ENCODE peak calls at places on chromosomes 7 and 10, in eight cellular contexts. A, H, P, B, Y, I, Q and Z are unnamed samples.

GRCh38 chr7:130566168-130566897 is 74.4 kb downstream of the MEST start:
- DNase-seq in A (no peak), H (no peak), P (no peak), B (no peak), Y (no peak), I (no peak), Q (no peak), Z (no peak)

GRCh38 chr7:22356010-22356854 is 722 bp downstream of the RAPGEF5 start:
- DNase-seq in A (no peak), H (peak), P (no peak), B (no peak), Y (no peak), I (no peak), Q (no peak), Z (peak)

GRCh38 chr10:48976208-48976607 is 36.6 kb upstream of the LRRC18 start:
- DNase-seq in A (no peak), H (peak), P (no peak), B (no peak), Y (peak), I (peak), Q (no peak), Z (no peak)

GRCh38 chr7:31007634-31008033 is 43.9 kb downstream of the GHRHR start:
- DNase-seq in A (no peak), H (no peak), P (no peak), B (no peak), Y (no peak), I (no peak), Q (no peak), Z (no peak)

GRCh38 chr10:2205406-2205805 is 468.1 kb upstream of the ADARB2 start:
- DNase-seq in A (no peak), H (no peak), P (no peak), B (no peak), Y (no peak), I (no peak), Q (no peak), Z (no peak)

GRCh38 chr7:3067193-3067592 is 23.5 kb upstream of the CARD11 start:
- DNase-seq in A (no peak), H (no peak), P (no peak), B (peak), Y (no peak), I (no peak), Q (no peak), Z (no peak)

GRCh38 chr10:11719496-11719895 is 22.7 kb upstream of the ECHDC3 start:
- DNase-seq in A (no peak), H (no peak), P (no peak), B (no peak), Y (no peak), I (no peak), Q (no peak), Z (no peak)

GRCh38 chr7:35702541-35702940 is 7.6 kb upstream of the HERPUD2 start:
- DNase-seq in A (no peak), H (no peak), P (no peak), B (no peak), Y (no peak), I (no peak), Q (no peak), Z (no peak)

GRCh38 chr10:122062831-122063674 is 74.1 kb downstream of the TACC2 start:
- DNase-seq in A (peak), H (peak), P (peak), B (no peak), Y (peak), I (peak), Q (peak), Z (peak)

GRCh38 chr7:15485431-15485830 is 76.4 kb downstream of the AGMO start:
- DNase-seq in A (no peak), H (no peak), P (no peak), B (no peak), Y (no peak), I (no peak), Q (no peak), Z (no peak)

GRCh38 chr10:16520900-16521299 is 779 bp downstream of the C1QL3 start:
- DNase-seq in A (no peak), H (peak), P (peak), B (peak), Y (peak), I (peak), Q (no peak), Z (no peak)

GRCh38 chr7:44736896-44737295 is 11.8 kb upstream of the ZMIZ2 start:
- DNase-seq in A (no peak), H (no peak), P (no peak), B (no peak), Y (no peak), I (no peak), Q (no peak), Z (no peak)

GRCh38 chr7:32279500-32279899 is 209.3 kb upstream of the PDE1C start:
- DNase-seq in A (no peak), H (no peak), P (no peak), B (no peak), Y (no peak), I (no peak), Q (no peak), Z (no peak)

GRCh38 chr10:621500-621899 is 68.0 kb downstream of the DIP2C start:
- DNase-seq in A (no peak), H (no peak), P (no peak), B (no peak), Y (no peak), I (no peak), Q (no peak), Z (no peak)

GRCh38 chr10:78664929-78665525 is 403.7 kb upstream of the ZMIZ1 start:
- DNase-seq in A (no peak), H (no peak), P (no peak), B (no peak), Y (peak), I (peak), Q (no peak), Z (no peak)

GRCh38 chr7:27277628-27278027 is 35.0 kb downstream of the EVX1 start:
- DNase-seq in A (no peak), H (peak), P (no peak), B (no peak), Y (peak), I (no peak), Q (no peak), Z (no peak)

GRCh38 chr7:155466142-155466813 is 8.3 kb downstream of the EN2 start:
- DNase-seq in A (no peak), H (no peak), P (no peak), B (peak), Y (no peak), I (no peak), Q (no peak), Z (no peak)

GRCh38 chr7:27689045-27689877 is 26.6 kb upstream of the HIBADH start:
- DNase-seq in A (peak), H (peak), P (peak), B (peak), Y (peak), I (peak), Q (no peak), Z (no peak)

GRCh38 chr7:22954251-22954650 is 59.7 kb downstream of the HYCC1 start:
- DNase-seq in A (no peak), H (no peak), P (no peak), B (no peak), Y (no peak), I (no peak), Q (no peak), Z (no peak)

GRCh38 chr10:91054325-91054724 is 133.4 kb upstream of the ANKRD1 start:
- DNase-seq in A (no peak), H (no peak), P (no peak), B (no peak), Y (no peak), I (peak), Q (no peak), Z (no peak)

GRCh38 chr7:130290745-130291144 is 2.2 kb upstream of the CPA4 start:
- DNase-seq in A (no peak), H (no peak), P (no peak), B (no peak), Y (no peak), I (peak), Q (no peak), Z (no peak)

GRCh38 chr10:58212622-58213021 is 55.1 kb downstream of the IPMK start:
- DNase-seq in A (no peak), H (no peak), P (no peak), B (no peak), Y (no peak), I (no peak), Q (no peak), Z (no peak)

GRCh38 chr10:131824371-131825149 is 76.2 kb upstream of the PPP2R2D start:
- DNase-seq in A (no peak), H (no peak), P (no peak), B (no peak), Y (no peak), I (no peak), Q (no peak), Z (no peak)

GRCh38 chr7:151837285-151838042 is 39.5 kb downstream of the PRKAG2 start:
- DNase-seq in A (no peak), H (no peak), P (no peak), B (no peak), Y (no peak), I (no peak), Q (no peak), Z (no peak)

GRCh38 chr10:133210398-133211140 is 19.4 kb upstream of the UTF1 start:
- DNase-seq in A (no peak), H (no peak), P (no peak), B (no peak), Y (no peak), I (no peak), Q (no peak), Z (no peak)

GRCh38 chr7:53315986-53316385 is 280.6 kb downstream of the POM121L12 start:
- DNase-seq in A (no peak), H (no peak), P (no peak), B (no peak), Y (peak), I (no peak), Q (no peak), Z (peak)

GRCh38 chr7:142828101-142828500 is 26.8 kb upstream of the EPHB6 start:
- DNase-seq in A (no peak), H (no peak), P (no peak), B (no peak), Y (no peak), I (no peak), Q (no peak), Z (no peak)

GRCh38 chr10:96488161-96488935 is 25.4 kb downstream of the TLL2 start:
- DNase-seq in A (no peak), H (no peak), P (no peak), B (no peak), Y (no peak), I (no peak), Q (no peak), Z (no peak)

GRCh38 chr10:128091636-128092210 is 34.5 kb downstream of the MKI67 start:
- DNase-seq in A (no peak), H (no peak), P (no peak), B (no peak), Y (no peak), I (no peak), Q (no peak), Z (no peak)

GRCh38 chr10:61100882-61101281 is 156.9 kb upstream of the RHOBTB1 start:
- DNase-seq in A (no peak), H (no peak), P (no peak), B (no peak), Y (no peak), I (no peak), Q (no peak), Z (no peak)

GRCh38 chr7:81190997-81191747 is 272.3 kb upstream of the SEMA3C start:
- DNase-seq in A (no peak), H (peak), P (no peak), B (no peak), Y (peak), I (peak), Q (no peak), Z (no peak)

GRCh38 chr10:45602082-45602730 is 70.4 kb downstream of the ZFAND4 start:
- DNase-seq in A (no peak), H (peak), P (no peak), B (no peak), Y (peak), I (peak), Q (peak), Z (no peak)

GRCh38 chr10:80201592-80202256 is 3.6 kb downstream of the ANXA11 start:
- DNase-seq in A (no peak), H (no peak), P (no peak), B (no peak), Y (peak), I (no peak), Q (no peak), Z (no peak)

GRCh38 chr7:15228891-15229290 is 326.3 kb upstream of the DGKB start:
- DNase-seq in A (no peak), H (no peak), P (no peak), B (no peak), Y (peak), I (no peak), Q (peak), Z (no peak)